ENCODE peak calls at places on chromosome 13, in four cellular contexts. L is fibroblast of mammary gland, Y is uterus, V is mesothelial cell of epicardium. W is an unnamed sample.

GRCh38 chr13:34842466-34842865 is 99.6 kb upstream of the NBEA start:
- DNase-seq in L (no peak), Y (no peak), V (no peak), W (no peak)

GRCh38 chr13:100530645-100531044 is 57.9 kb downstream of the GGACT start:
- DNase-seq in L (peak), Y (peak), V (no peak), W (peak)

GRCh38 chr13:20814224-20814910 is 40.6 kb upstream of the EEF1AKMT1 start:
- DNase-seq in L (peak), Y (peak), V (peak), W (peak)

GRCh38 chr13:74586839-74587238 is 452.6 kb upstream of the KLF12 start:
- DNase-seq in L (no peak), Y (no peak), V (no peak), W (no peak)

GRCh38 chr13:26811636-26812035 is 51.0 kb upstream of the GPR12 start:
- DNase-seq in L (no peak), Y (no peak), V (no peak), W (no peak)

GRCh38 chr13:112573710-112574109 is 14.2 kb downstream of the TUBGCP3 start:
- DNase-seq in L (no peak), Y (no peak), V (no peak), W (no peak)

GRCh38 chr13:77786888-77787287 is 89.4 kb downstream of the SLAIN1 start:
- DNase-seq in L (peak), Y (no peak), V (no peak), W (no peak)

GRCh38 chr13:24985102-24985501 is 110.8 kb upstream of the PABPC3 start:
- DNase-seq in L (no peak), Y (no peak), V (no peak), W (no peak)

GRCh38 chr13:111508902-111509509 is 188.6 kb downstream of the TEX29 start:
- DNase-seq in L (no peak), Y (no peak), V (no peak), W (no peak)

GRCh38 chr13:36323951-36324566 is 22.1 kb downstream of the SPART start:
- DNase-seq in L (no peak), Y (no peak), V (no peak), W (no peak)

GRCh38 chr13:92187378-92187989 is 789.1 kb downstream of the GPC5 start:
- DNase-seq in L (peak), Y (no peak), V (no peak), W (no peak)

GRCh38 chr13:76462003-76462402 is 424.2 kb downstream of the KCTD12 start:
- DNase-seq in L (peak), Y (no peak), V (no peak), W (peak)

GRCh38 chr13:32846020-32846451 is 170.2 kb upstream of the KL start:
- DNase-seq in L (no peak), Y (no peak), V (no peak), W (no peak)

GRCh38 chr13:45933203-45934014 is 81.9 kb upstream of the SIAH3 start:
- DNase-seq in L (no peak), Y (no peak), V (no peak), W (no peak)

GRCh38 chr13:39684531-39685137 is 29.2 kb downstream of the COG6 start:
- DNase-seq in L (peak), Y (no peak), V (no peak), W (no peak)
- TF ChIP-seq CTCF in L (no peak), Y (peak), V (peak), W (peak)

DNA sequence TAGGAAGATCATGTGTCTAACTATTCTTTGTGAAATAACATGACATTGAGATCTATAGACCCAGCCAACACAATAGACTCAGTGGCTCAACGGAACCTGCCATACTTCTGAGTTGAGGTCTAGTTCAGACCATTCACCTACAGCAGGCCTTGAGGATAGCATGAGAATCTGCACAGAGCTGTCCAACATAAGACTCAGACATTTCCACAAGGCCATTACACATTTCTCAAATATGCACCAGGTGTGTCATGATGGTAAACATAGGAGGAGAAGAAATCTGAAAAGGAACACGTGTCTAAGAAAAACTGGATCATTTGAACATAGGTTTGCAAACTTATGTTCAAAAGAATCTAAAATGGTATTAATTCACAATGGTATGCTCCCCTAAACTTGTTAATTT is 421.4 kb downstream of the SLITRK6 start:
- DNase-seq in L (no peak), Y (no peak), V (no peak), W (no peak)
- TF ChIP-seq CTCF in L (no peak), Y (no peak), V (no peak), W (no peak)

DNA sequence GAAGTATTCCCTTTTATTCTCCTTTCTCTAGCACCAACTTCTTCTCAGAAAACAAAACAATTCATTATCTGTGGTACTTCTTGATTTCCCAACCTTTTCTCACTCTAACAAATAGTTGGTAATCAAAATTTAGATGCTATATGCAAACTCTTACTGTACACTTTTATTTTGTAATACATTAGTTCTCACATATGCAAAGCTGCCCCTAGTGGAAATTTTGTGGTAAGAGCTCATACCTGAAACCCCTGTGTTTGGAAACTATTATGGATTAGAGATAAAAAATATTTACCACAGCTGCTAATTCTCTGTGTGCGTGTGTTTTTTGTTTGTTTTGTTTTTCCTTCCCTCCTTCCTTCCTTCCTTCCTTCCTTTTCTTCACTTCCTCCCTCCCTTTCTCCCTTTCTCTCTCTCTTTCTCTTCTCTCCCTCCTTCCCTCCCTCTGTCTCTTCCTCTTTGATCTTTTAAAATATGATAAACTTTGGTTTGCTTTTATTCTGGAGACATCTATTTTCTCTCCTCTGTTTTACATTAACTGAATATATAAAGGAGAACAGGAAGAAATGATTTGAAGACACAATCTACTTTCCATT is 537.4 kb downstream of the SLITRK6 start:
- DNase-seq in L (peak), Y (no peak), V (no peak), W (no peak)
- TF ChIP-seq CTCF in L (peak), Y (no peak), V (peak), W (no peak)

GRCh38 chr13:43981091-43981490 is 101.4 kb downstream of the LACC1 start:
- DNase-seq in L (no peak), Y (no peak), V (no peak), W (no peak)
- TF ChIP-seq CTCF in L (no peak), Y (no peak), V (no peak), W (no peak)

W was measured in gastrocnemius medialis.